ENCODE peak calls at places on chromosomes 7 and 10, in five cellular contexts. One of them, this sample, is unnamed.

GRCh38 chr10:110651044-110651958 is 7.2 kb downstream of the RBM20 start:
- DNase-seq in HEK293T: no peak
- DNase-seq in H54: peak
- DNase-seq in esophagus squamous epithelium: no peak
- DNase-seq in bronchial epithelial cell: no peak
- DNase-seq in this sample: peak

GRCh38 chr7:24441331-24442059 is 131.8 kb upstream of the PALS2 start:
- DNase-seq in HEK293T: no peak
- DNase-seq in esophagus squamous epithelium: no peak
- DNase-seq in bronchial epithelial cell: no peak
- DNase-seq in H54: no peak
- DNase-seq in this sample: no peak

GRCh38 chr7:7136857-7137309 is 45.5 kb upstream of the C1GALT1 start:
- DNase-seq in bronchial epithelial cell: no peak
- DNase-seq in H54: no peak
- DNase-seq in esophagus squamous epithelium: no peak
- DNase-seq in HEK293T: no peak
- DNase-seq in this sample: no peak

GRCh38 chr10:45061982-45062381 is 61.3 kb downstream of the ZNF22 start:
- DNase-seq in esophagus squamous epithelium: no peak
- DNase-seq in bronchial epithelial cell: peak
- DNase-seq in HEK293T: no peak
- DNase-seq in H54: no peak
- DNase-seq in this sample: no peak

GRCh38 chr7:133654547-133654946 is 401.7 kb downstream of the EXOC4 start:
- DNase-seq in HEK293T: no peak
- DNase-seq in bronchial epithelial cell: no peak
- DNase-seq in H54: no peak
- DNase-seq in esophagus squamous epithelium: no peak
- DNase-seq in this sample: no peak

GRCh38 chr10:26881600-26882331 is 21.0 kb upstream of the ABI1 start:
- DNase-seq in H54: peak
- DNase-seq in HEK293T: peak
- DNase-seq in bronchial epithelial cell: peak
- DNase-seq in esophagus squamous epithelium: no peak
- DNase-seq in this sample: peak

GRCh38 chr10:130866857-130867256 is 444.7 kb downstream of the TCERG1L start:
- DNase-seq in bronchial epithelial cell: no peak
- DNase-seq in HEK293T: no peak
- DNase-seq in H54: no peak
- DNase-seq in esophagus squamous epithelium: no peak
- DNase-seq in this sample: no peak

GRCh38 chr7:76343294-76343930 is 15.4 kb downstream of the YWHAG start:
- DNase-seq in H54: no peak
- DNase-seq in esophagus squamous epithelium: no peak
- DNase-seq in bronchial epithelial cell: peak
- DNase-seq in HEK293T: no peak
- DNase-seq in this sample: peak

GRCh38 chr7:45892407-45893035 is 4.2 kb downstream of the IGFBP1 start:
- DNase-seq in esophagus squamous epithelium: no peak
- DNase-seq in H54: no peak
- DNase-seq in HEK293T: no peak
- DNase-seq in bronchial epithelial cell: no peak
- DNase-seq in this sample: no peak

GRCh38 chr7:7304705-7305475 is 122.5 kb downstream of the C1GALT1 start:
- DNase-seq in bronchial epithelial cell: peak
- DNase-seq in esophagus squamous epithelium: no peak
- DNase-seq in HEK293T: no peak
- DNase-seq in H54: no peak
- DNase-seq in this sample: no peak

GRCh38 chr10:124544711-124545110 is 83.1 kb downstream of the LHPP start:
- DNase-seq in H54: no peak
- DNase-seq in HEK293T: no peak
- DNase-seq in esophagus squamous epithelium: no peak
- DNase-seq in bronchial epithelial cell: no peak
- DNase-seq in this sample: no peak

GRCh38 chr10:93715345-93715744 is 13.0 kb upstream of the FRA10AC1 start:
- DNase-seq in H54: no peak
- DNase-seq in esophagus squamous epithelium: no peak
- DNase-seq in bronchial epithelial cell: no peak
- DNase-seq in HEK293T: no peak
- DNase-seq in this sample: no peak

GRCh38 chr7:85068796-85069195 is 118.1 kb downstream of the SEMA3D start:
- DNase-seq in HEK293T: no peak
- DNase-seq in H54: peak
- DNase-seq in esophagus squamous epithelium: no peak
- DNase-seq in bronchial epithelial cell: peak
- DNase-seq in this sample: peak

GRCh38 chr7:116446179-116446855 is 53.2 kb upstream of the CAV2 start:
- DNase-seq in esophagus squamous epithelium: no peak
- DNase-seq in H54: no peak
- DNase-seq in bronchial epithelial cell: no peak
- DNase-seq in HEK293T: no peak
- DNase-seq in this sample: no peak

GRCh38 chr10:86723009-86723408 is 33.4 kb upstream of the BMPR1A start:
- DNase-seq in H54: no peak
- DNase-seq in esophagus squamous epithelium: no peak
- DNase-seq in bronchial epithelial cell: no peak
- DNase-seq in HEK293T: no peak
- DNase-seq in this sample: no peak

GRCh38 chr10:34633346-34633745 is 181.8 kb downstream of the PARD3 start:
- DNase-seq in esophagus squamous epithelium: no peak
- DNase-seq in HEK293T: no peak
- DNase-seq in bronchial epithelial cell: no peak
- DNase-seq in H54: no peak
- DNase-seq in this sample: no peak

GRCh38 chr10:69477968-69478597 is 26.8 kb downstream of the TSPAN15 start:
- DNase-seq in H54: no peak
- DNase-seq in HEK293T: no peak
- DNase-seq in bronchial epithelial cell: no peak
- DNase-seq in esophagus squamous epithelium: no peak
- DNase-seq in this sample: no peak

GRCh38 chr7:92226981-92227380 is 18.7 kb downstream of the KRIT1 start:
- DNase-seq in HEK293T: no peak
- DNase-seq in H54: no peak
- DNase-seq in esophagus squamous epithelium: no peak
- DNase-seq in bronchial epithelial cell: no peak
- DNase-seq in this sample: no peak

GRCh38 chr10:133141963-133142350 is 18.1 kb upstream of the KNDC1 start:
- DNase-seq in bronchial epithelial cell: no peak
- DNase-seq in HEK293T: no peak
- DNase-seq in esophagus squamous epithelium: no peak
- DNase-seq in H54: no peak
- DNase-seq in this sample: no peak

GRCh38 chr7:47470567-47471357 is 111.1 kb downstream of the TNS3 start:
- DNase-seq in H54: no peak
- DNase-seq in HEK293T: no peak
- DNase-seq in bronchial epithelial cell: no peak
- DNase-seq in esophagus squamous epithelium: no peak
- DNase-seq in this sample: peak

GRCh38 chr7:141974831-141975230 is 1.3 kb upstream of the TAS2R38 start:
- DNase-seq in esophagus squamous epithelium: no peak
- DNase-seq in bronchial epithelial cell: peak
- DNase-seq in H54: no peak
- DNase-seq in HEK293T: no peak
- DNase-seq in this sample: peak

This sample was measured in kidney tubule cell.